ENCODE peak calls at places on chromosomes 4 and X, in nine cellular contexts. N, Z, T, R, W, Y, K, O and A are unnamed samples. For H3K36me3, the result is how much of the 10 kb centered on the place peaks cover.

GRCh38 chrX:10062980-10063379 is 93.8 kb upstream of the CLCN4 start:
- DNase-seq in Z (no peak), T (no peak), R (no peak), W (no peak), O (no peak), Y (no peak), K (no peak), N (no peak), A (no peak)

GRCh38 chrX:45850197-45850774 is 649.6 kb upstream of the DIPK2B start:
- DNase-seq in W (peak), R (peak), Z (peak), O (no peak), Y (no peak), T (no peak), K (peak), N (no peak), A (peak)

GRCh38 chr4:70158576-70158975 is 4.5 kb downstream of the PRR27 start:
- DNase-seq in N (peak), T (no peak), K (peak), Y (no peak), W (no peak), Z (no peak), R (no peak), O (no peak), A (no peak)

GRCh38 chrX:74420194-74421035 is 878 bp upstream of the SLC16A2 start:
- DNase-seq in Y (peak), W (peak), N (peak), K (peak), Z (peak), T (peak), O (no peak), R (peak), A (no peak)

GRCh38 chr4:40478215-40478614 is 143.1 kb downstream of the CHRNA9 start:
- DNase-seq in R (no peak), T (no peak), Z (no peak), Y (no peak), K (no peak), N (no peak), W (no peak), O (no peak), A (no peak)

GRCh38 chr4:30600246-30600645 is 119.9 kb upstream of the PCDH7 start:
- DNase-seq in Z (peak), T (no peak), N (no peak), W (no peak), K (no peak), Y (no peak), O (no peak), R (peak), A (no peak)

GRCh38 chr4:165906272-165906671 is 33.2 kb downstream of the TLL1 start:
- DNase-seq in Y (no peak), W (no peak), N (no peak), R (no peak), K (no peak), T (no peak), Z (no peak), O (no peak), A (no peak)

GRCh38 chrX:55778322-55778721 is 60.8 kb downstream of the RRAGB start:
- DNase-seq in N (no peak), W (no peak), R (peak), Z (peak), T (no peak), Y (no peak), K (no peak), O (no peak), A (no peak)

GRCh38 chr4:169212981-169213380 is 57.8 kb downstream of the SH3RF1 start:
- DNase-seq in K (no peak), Z (no peak), Y (no peak), N (no peak), R (no peak), T (no peak), W (no peak), O (no peak), A (no peak)

GRCh38 chrX:2468406-2469195 is 32.2 kb downstream of the DHRSX start:
- DNase-seq in K (no peak), W (no peak), O (no peak), R (no peak), Y (no peak), N (no peak), Z (no peak), T (no peak), A (no peak)

GRCh38 chrX:111244238-111244750 is 26.0 kb downstream of the CAPN6 start:
- DNase-seq in W (no peak), Z (peak), K (peak), Y (no peak), N (no peak), O (no peak), T (no peak), R (peak), A (no peak)

GRCh38 chrX:108537005-108537404 is 97.4 kb downstream of the COL4A5 start:
- DNase-seq in O (no peak), T (no peak), K (peak), Z (peak), R (peak), W (no peak), N (no peak), Y (no peak), A (no peak)

GRCh38 chr4:158914178-158914577 is 145.4 kb downstream of the FNIP2 start:
- DNase-seq in N (no peak), Z (peak), W (no peak), Y (no peak), T (no peak), K (no peak), O (no peak), R (peak), A (no peak)

GRCh38 chr4:5647351-5647750 is 61.0 kb downstream of the EVC2 start:
- DNase-seq in T (no peak), Z (no peak), R (no peak), N (no peak), Y (no peak), W (no peak), K (no peak), O (no peak), A (no peak)

GRCh38 chr4:95250544-95251137 is 298.1 kb downstream of the UNC5C start:
- DNase-seq in W (no peak), O (no peak), Z (no peak), N (no peak), T (no peak), R (no peak), Y (no peak), K (no peak), A (no peak)

GRCh38 chrX:108582151-108582550 is 142.5 kb downstream of the COL4A5 start:
- DNase-seq in Y (no peak), N (no peak), O (no peak), R (no peak), W (no peak), Z (no peak), K (no peak), T (no peak), A (no peak)

GRCh38 chr4:165464813-165465381 is 86.1 kb downstream of the CPE start:
- DNase-seq in W (no peak), T (no peak), K (peak), R (peak), Z (peak), Y (no peak), N (no peak), O (no peak), A (peak)

GRCh38 chr4:182560358-182560757 is 317.2 kb downstream of the TENM3 start:
- DNase-seq in O (no peak), K (no peak), N (no peak), T (no peak), W (no peak), R (no peak), Z (peak), Y (no peak), A (no peak)

GRCh38 chr4:89357346-89357745 is 49.7 kb upstream of the GPRIN3 start:
- DNase-seq in N (no peak), Y (no peak), T (no peak), R (no peak), W (no peak), Z (no peak), O (no peak), K (no peak), A (no peak)

GRCh38 chrX:115952417-115953092 is 218.0 kb upstream of the AGTR2 start:
- DNase-seq in W (no peak), R (no peak), N (no peak), Z (no peak), Y (no peak), K (no peak), O (no peak), T (no peak), A (no peak)

GRCh38 chrX:397575-397974 is 10.9 kb upstream of the PPP2R3B start:
- DNase-seq in Y (no peak), Z (peak), R (no peak), K (no peak), O (no peak), W (no peak), N (no peak), T (peak), A (no peak)

GRCh38 chr4:128283071-128283470 is 4.5 kb downstream of the PGRMC2 start:
- DNase-seq in Z (no peak), K (peak), Y (no peak), R (no peak), W (no peak), T (no peak), O (no peak), N (no peak), A (no peak)

GRCh38 chr4:128284317-128284716 is 3.3 kb downstream of the PGRMC2 start:
- DNase-seq in Z (no peak), T (no peak), Y (no peak), O (no peak), R (no peak), K (no peak), N (no peak), W (no peak), A (no peak)

GRCh38 chr4:128282516-128282915 is 5.1 kb downstream of the PGRMC2 start:
- DNase-seq in R (no peak), Z (no peak), T (no peak), K (no peak), Y (no peak), W (no peak), N (no peak), O (no peak), A (no peak)

GRCh38 chr4:128279624-128280225 is 7.9 kb downstream of the PGRMC2 start:
- DNase-seq in T (no peak), Y (no peak), Z (no peak), W (no peak), K (no peak), O (no peak), R (peak), N (no peak), A (no peak)

GRCh38 chr4:128281354-128281753 is 6.3 kb downstream of the PGRMC2 start:
- DNase-seq in Z (no peak), Y (no peak), R (no peak), O (no peak), N (no peak), K (no peak), W (no peak), T (no peak), A (no peak)
- H3K36me3 ChIP-seq in Z (under half), Y (under half), R (under half), O (under half), N (under half), K (under half), W (under half), T (under half), A (under half)

DNA sequence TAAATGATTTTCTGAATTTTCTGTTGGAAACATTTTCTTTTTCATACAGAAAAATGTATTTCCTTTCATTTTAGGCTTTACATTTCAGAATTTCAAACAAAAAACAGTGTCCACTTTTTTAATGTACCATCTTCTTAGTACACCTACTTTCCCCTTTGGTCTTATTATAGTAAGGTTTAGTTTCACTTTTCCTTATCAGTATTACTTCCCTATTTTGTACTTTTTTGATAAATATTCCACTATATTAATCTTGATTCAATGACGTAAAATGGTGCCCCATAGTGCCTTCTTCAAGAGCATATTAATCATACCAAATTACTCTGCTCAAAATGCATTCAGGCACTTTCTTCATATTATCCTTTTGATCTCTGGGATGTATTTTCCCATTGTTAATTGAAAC is 52.5 kb downstream of the BANK1 start:
- DNase-seq in N (no peak), O (no peak), K (no peak), R (no peak), Y (no peak), Z (no peak), W (no peak), T (no peak), A (no peak)
- H3K27ac ChIP-seq in N (no peak), O (no peak), K (no peak), R (no peak), Y (no peak), Z (no peak), W (no peak), T (no peak), A (no peak)

GRCh38 chr4:18608910-18609525 is 587.5 kb upstream of the LCORL start:
- DNase-seq in Z (no peak), Y (no peak), O (no peak), T (no peak), W (no peak), R (no peak), K (no peak), N (no peak), A (no peak)
- H3K4me3 ChIP-seq in Z (no peak), Y (no peak), O (no peak), T (no peak), W (no peak), R (no peak), K (no peak), N (no peak), A (no peak)

GRCh38 chr4:87497586-87497985 is 31.6 kb downstream of the SPARCL1 start:
- DNase-seq in Z (no peak), Y (no peak), T (no peak), N (no peak), W (no peak), R (no peak), K (no peak), O (no peak), A (no peak)

GRCh38 chr4:87497141-87497540 is 32.0 kb downstream of the SPARCL1 start:
- DNase-seq in K (no peak), R (no peak), O (no peak), Z (no peak), T (no peak), N (no peak), Y (no peak), W (no peak), A (no peak)

GRCh38 chr4:87499415-87500106 is 29.6 kb downstream of the SPARCL1 start:
- DNase-seq in Z (no peak), N (no peak), T (no peak), W (no peak), R (no peak), K (no peak), O (no peak), Y (no peak), A (no peak)

GRCh38 chr4:87500107-87500462 is 29.1 kb downstream of the SPARCL1 start:
- DNase-seq in N (no peak), W (no peak), Y (no peak), O (no peak), T (no peak), R (no peak), K (no peak), Z (no peak), A (no peak)

DNA sequence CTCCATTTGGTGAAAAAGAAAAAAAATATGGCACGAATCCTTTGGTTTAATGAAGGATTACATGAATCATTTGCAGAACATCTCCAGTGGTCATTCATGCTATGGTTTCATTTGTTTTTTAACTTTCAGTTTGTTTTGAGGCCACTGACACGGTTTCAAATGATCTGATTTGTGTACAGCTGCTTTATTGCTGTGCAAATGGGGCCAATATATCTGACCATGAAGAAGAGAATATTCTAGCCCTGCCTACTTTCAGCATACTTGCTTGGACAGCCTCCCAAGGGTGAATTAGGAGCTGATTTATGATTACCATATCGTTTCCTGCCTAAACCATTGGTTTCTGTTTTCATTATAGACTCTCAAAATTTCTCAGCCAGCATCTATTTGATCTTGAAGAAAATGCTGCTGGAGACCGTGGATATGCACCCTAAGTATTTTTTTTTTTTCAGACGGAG is 30.7 kb downstream of the SPARCL1 start:
- DNase-seq in Y (no peak), W (no peak), K (no peak), R (peak), O (no peak), Z (peak), T (no peak), N (no peak), A (no peak)
- H3K36me3 ChIP-seq in Y (under half), W (under half), K (under half), R (under half), O (under half), Z (under half), T (under half), N (under half), A (under half)

GRCh38 chr4:26879805-26880204 is 19.2 kb downstream of the STIM2 start:
- DNase-seq in N (no peak), O (no peak), K (no peak), T (no peak), Z (peak), W (no peak), R (no peak), Y (no peak), A (no peak)
- H3K27ac ChIP-seq in N (peak), O (no peak), K (no peak), T (no peak), Z (no peak), W (no peak), R (no peak), Y (no peak), A (peak)

GRCh38 chr4:147981305-147981704 is 249.4 kb downstream of the ARHGAP10 start:
- DNase-seq in T (no peak), N (no peak), Y (no peak), O (no peak), R (peak), K (no peak), Z (peak), W (no peak), A (no peak)
- H3K4me3 ChIP-seq in T (no peak), N (no peak), Y (no peak), O (no peak), R (no peak), K (no peak), Z (no peak), W (no peak), A (no peak)

GRCh38 chr4:139416073-139416673 is 37.7 kb upstream of the RAB33B start:
- DNase-seq in R (peak), T (no peak), W (no peak), Z (peak), N (no peak), O (no peak), K (peak), Y (no peak), A (peak)
- H3K36me3 ChIP-seq in R (under half), T (under half), W (under half), Z (under half), N (under half), O (under half), K (under half), Y (under half), A (under half)

GRCh38 chr4:52586069-52586468 is 73.0 kb downstream of the USP46 start:
- DNase-seq in Z (peak), R (peak), K (no peak), T (no peak), O (no peak), Y (no peak), N (no peak), W (no peak), A (no peak)
- H3K27ac ChIP-seq in Z (no peak), R (no peak), K (no peak), T (no peak), O (no peak), Y (no peak), N (no peak), W (no peak), A (no peak)

GRCh38 chr4:1655676-1656075 is 28.4 kb downstream of the FAM53A start:
- DNase-seq in W (no peak), T (no peak), O (no peak), K (no peak), R (no peak), Z (no peak), Y (no peak), N (no peak), A (no peak)
- H3K4me3 ChIP-seq in W (no peak), T (no peak), O (no peak), K (no peak), R (no peak), Z (no peak), Y (no peak), N (no peak), A (no peak)

DNA sequence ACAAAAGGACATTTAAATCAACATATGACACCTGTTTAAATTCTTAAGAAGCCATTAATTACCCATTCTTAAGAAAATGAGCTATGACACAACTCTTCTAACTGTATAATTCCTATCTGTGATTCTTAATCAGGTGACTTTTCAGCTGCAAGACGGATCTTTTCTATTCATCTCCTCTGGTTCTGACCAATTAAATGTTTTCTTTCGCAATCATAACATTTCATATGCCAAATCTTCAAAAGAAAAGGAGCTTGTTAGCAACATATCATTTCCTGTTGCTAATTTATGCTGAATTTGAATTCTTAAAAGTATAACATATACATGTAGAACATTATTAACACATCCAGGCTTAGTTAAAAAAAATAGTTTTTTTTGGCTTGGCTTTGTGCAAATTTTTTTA is 62.5 kb downstream of the SEL1L3 start:
- DNase-seq in N (no peak), Y (no peak), R (no peak), W (no peak), Z (no peak), T (no peak), K (no peak), O (no peak), A (no peak)
- H3K36me3 ChIP-seq in N (under half), Y (under half), R (under half), W (under half), Z (under half), T (under half), K (under half), O (under half), A (half or more)